ENCODE peak calls at places on chromosomes 4 and X, in five cellular contexts. One of them, this sample, is unnamed.
A peak's percentile ranks its signal among the peaks of the same experiment; 100 is the strongest.

GRCh38 chrX:153922932-153923857 is 2.9 kb downstream of the ARHGAP4 start:
- DNase-seq in tibial nerve: peak; percentile 74
- DNase-seq in ovary: peak; percentile 93
- DNase-seq in GM12878: no peak
- DNase-seq in A549: peak; percentile 52
- DNase-seq in this sample: peak; percentile 88

GRCh38 chrX:137926090-137926489 is 360.2 kb downstream of the ZIC3 start:
- DNase-seq in A549: peak; percentile 6
- DNase-seq in tibial nerve: no peak
- DNase-seq in ovary: no peak
- DNase-seq in GM12878: no peak
- DNase-seq in this sample: no peak

GRCh38 chr4:1964971-1965370 is 43.8 kb downstream of the NELFA start:
- DNase-seq in tibial nerve: no peak
- DNase-seq in GM12878: no peak
- DNase-seq in ovary: no peak
- DNase-seq in A549: no peak
- DNase-seq in this sample: no peak

GRCh38 chr4:15707363-15707715 is 4.5 kb downstream of the BST1 start:
- DNase-seq in A549: no peak
- DNase-seq in GM12878: no peak
- DNase-seq in tibial nerve: no peak
- DNase-seq in ovary: no peak
- DNase-seq in this sample: no peak

GRCh38 chrX:139026406-139027200 is 315.1 kb upstream of the FGF13 start:
- DNase-seq in tibial nerve: no peak
- DNase-seq in GM12878: no peak
- DNase-seq in A549: no peak
- DNase-seq in ovary: no peak
- DNase-seq in this sample: no peak

GRCh38 chrX:39726810-39727209 is 370.9 kb downstream of the BCOR start:
- DNase-seq in A549: no peak
- DNase-seq in GM12878: no peak
- DNase-seq in tibial nerve: no peak
- DNase-seq in ovary: no peak
- DNase-seq in this sample: no peak

GRCh38 chr4:55545133-55545532 is 1.6 kb downstream of the CLOCK start:
- DNase-seq in tibial nerve: no peak
- DNase-seq in ovary: no peak
- DNase-seq in GM12878: no peak
- DNase-seq in A549: no peak
- DNase-seq in this sample: no peak

GRCh38 chrX:39724544-39724943 is 373.2 kb downstream of the BCOR start:
- DNase-seq in ovary: no peak
- DNase-seq in tibial nerve: no peak
- DNase-seq in A549: no peak
- DNase-seq in GM12878: no peak
- DNase-seq in this sample: no peak

GRCh38 chr4:183588169-183588675 is 70.8 kb downstream of the RWDD4 start:
- DNase-seq in GM12878: no peak
- DNase-seq in tibial nerve: peak; percentile 51
- DNase-seq in ovary: no peak
- DNase-seq in A549: no peak
- DNase-seq in this sample: no peak

GRCh38 chr4:181952478-181952877 is 290.7 kb upstream of the TENM3 start:
- DNase-seq in A549: peak; percentile 64
- DNase-seq in ovary: no peak
- DNase-seq in GM12878: no peak
- DNase-seq in tibial nerve: no peak
- DNase-seq in this sample: no peak

GRCh38 chr4:169565606-169566351 is 46.6 kb downstream of the NEK1 start:
- DNase-seq in GM12878: no peak
- DNase-seq in ovary: no peak
- DNase-seq in tibial nerve: no peak
- DNase-seq in A549: no peak
- DNase-seq in this sample: no peak

GRCh38 chr4:38125816-38126215 is 165.6 kb downstream of the PTTG2 start:
- DNase-seq in A549: no peak
- DNase-seq in GM12878: no peak
- DNase-seq in tibial nerve: no peak
- DNase-seq in ovary: no peak
- DNase-seq in this sample: no peak

GRCh38 chr4:152310223-152310622 is 225.7 kb downstream of the FBXW7 start:
- DNase-seq in tibial nerve: no peak
- DNase-seq in A549: no peak
- DNase-seq in GM12878: no peak
- DNase-seq in ovary: no peak
- DNase-seq in this sample: no peak

GRCh38 chrX:106415276-106415895 is 196.4 kb upstream of the RADX start:
- DNase-seq in GM12878: no peak
- DNase-seq in A549: peak; percentile 22
- DNase-seq in ovary: no peak
- DNase-seq in tibial nerve: no peak
- DNase-seq in this sample: no peak

GRCh38 chr4:78325244-78326187 is 226.1 kb upstream of the ANXA3 start:
- DNase-seq in A549: no peak
- DNase-seq in GM12878: no peak
- DNase-seq in tibial nerve: no peak
- DNase-seq in ovary: no peak
- DNase-seq in this sample: no peak

GRCh38 chr4:86011117-86011516 is 348.7 kb downstream of the MAPK10 start:
- DNase-seq in A549: no peak
- DNase-seq in GM12878: no peak
- DNase-seq in ovary: no peak
- DNase-seq in tibial nerve: peak; percentile 48
- DNase-seq in this sample: no peak

GRCh38 chrX:1472975-1473374 is 20.3 kb upstream of the ASMTL start:
- DNase-seq in tibial nerve: no peak
- DNase-seq in A549: no peak
- DNase-seq in ovary: no peak
- DNase-seq in GM12878: no peak
- DNase-seq in this sample: no peak

GRCh38 chr4:56244681-56245080 is 142.6 kb downstream of the AASDH start:
- DNase-seq in tibial nerve: no peak
- DNase-seq in GM12878: no peak
- DNase-seq in A549: no peak
- DNase-seq in ovary: no peak
- DNase-seq in this sample: no peak

GRCh38 chrX:50967734-50968133 is 57.2 kb downstream of the BMP15 start:
- DNase-seq in tibial nerve: no peak
- DNase-seq in GM12878: no peak
- DNase-seq in A549: no peak
- DNase-seq in ovary: no peak
- DNase-seq in this sample: no peak

GRCh38 chr4:52658671-52659015 is 458 bp downstream of the USP46 start:
- DNase-seq in A549: no peak
- DNase-seq in GM12878: no peak
- DNase-seq in ovary: peak; percentile 40
- DNase-seq in tibial nerve: no peak
- DNase-seq in this sample: no peak

GRCh38 chr4:10599574-10599973 is 85.0 kb downstream of the CLNK start:
- DNase-seq in A549: no peak
- DNase-seq in tibial nerve: no peak
- DNase-seq in ovary: no peak
- DNase-seq in GM12878: no peak
- DNase-seq in this sample: no peak

GRCh38 chrX:27008486-27008885 is 454.7 kb downstream of the PPP4R3C start:
- DNase-seq in tibial nerve: no peak
- DNase-seq in ovary: no peak
- DNase-seq in A549: no peak
- DNase-seq in GM12878: no peak
- DNase-seq in this sample: no peak

GRCh38 chr4:190014771-190015537 is 12.1 kb downstream of the FRG2 start:
- DNase-seq in GM12878: no peak
- DNase-seq in tibial nerve: no peak
- DNase-seq in ovary: no peak
- DNase-seq in A549: no peak
- DNase-seq in this sample: no peak

GRCh38 chrX:65828599-65828998 is 161.1 kb downstream of the MSN start:
- DNase-seq in GM12878: no peak
- DNase-seq in A549: no peak
- DNase-seq in ovary: no peak
- DNase-seq in tibial nerve: no peak
- DNase-seq in this sample: no peak

GRCh38 chr4:144411700-144412099 is 234.3 kb upstream of the HHIP start:
- DNase-seq in GM12878: no peak
- DNase-seq in ovary: no peak
- DNase-seq in tibial nerve: no peak
- DNase-seq in A549: no peak
- DNase-seq in this sample: no peak

GRCh38 chr4:15145709-15146108 is 143.4 kb downstream of the CPEB2 start:
- DNase-seq in tibial nerve: no peak
- DNase-seq in A549: no peak
- DNase-seq in ovary: no peak
- DNase-seq in GM12878: no peak
- DNase-seq in this sample: no peak

GRCh38 chrX:107102980-107103379 is 15.6 kb downstream of the RBM41 start:
- DNase-seq in A549: peak; percentile 13
- DNase-seq in GM12878: no peak
- DNase-seq in ovary: no peak
- DNase-seq in tibial nerve: no peak
- DNase-seq in this sample: no peak

GRCh38 chr4:102230194-102230593 is 115.1 kb downstream of the SLC39A8 start:
- DNase-seq in ovary: no peak
- DNase-seq in tibial nerve: no peak
- DNase-seq in A549: no peak
- DNase-seq in GM12878: no peak
- DNase-seq in this sample: no peak

GRCh38 chr4:113584407-113585150 is 177.0 kb downstream of the CAMK2D start:
- DNase-seq in tibial nerve: no peak
- DNase-seq in A549: peak; percentile 25
- DNase-seq in GM12878: no peak
- DNase-seq in ovary: no peak
- DNase-seq in this sample: no peak

GRCh38 chrX:107669276-107669675 is 41.0 kb downstream of the PRPS1 start:
- DNase-seq in A549: no peak
- DNase-seq in tibial nerve: no peak
- DNase-seq in GM12878: no peak
- DNase-seq in ovary: no peak
- DNase-seq in this sample: no peak

GRCh38 chr4:98838977-98839618 is 89.8 kb downstream of the EIF4E start:
- DNase-seq in A549: no peak
- DNase-seq in GM12878: no peak
- DNase-seq in tibial nerve: no peak
- DNase-seq in ovary: no peak
- DNase-seq in this sample: no peak
- H3K27ac ChIP-seq in A549: no peak overlapping the region
- H3K27ac ChIP-seq in GM12878: no peak overlapping the region
- H3K27ac ChIP-seq in tibial nerve: no peak overlapping the region
- H3K27ac ChIP-seq in ovary: no peak overlapping the region
- H3K27ac ChIP-seq in this sample: no peak overlapping the region

GRCh38 chr4:3424522-3425095 is 17.2 kb upstream of the HGFAC start:
- DNase-seq in tibial nerve: no peak
- DNase-seq in ovary: no peak
- DNase-seq in GM12878: no peak
- DNase-seq in A549: no peak
- DNase-seq in this sample: no peak
- TF ChIP-seq EP300 in tibial nerve: no peak
- TF ChIP-seq EP300 in ovary: no peak
- TF ChIP-seq EP300 in GM12878: no peak
- TF ChIP-seq EP300 in A549: no peak
- TF ChIP-seq EP300 in this sample: no peak

GRCh38 chrX:14801136-14801535 is 71.7 kb downstream of the FANCB start:
- DNase-seq in A549: no peak
- DNase-seq in ovary: no peak
- DNase-seq in tibial nerve: no peak
- DNase-seq in GM12878: no peak
- DNase-seq in this sample: no peak
- TF ChIP-seq POLR2A in A549: no peak
- TF ChIP-seq POLR2A in ovary: no peak
- TF ChIP-seq POLR2A in tibial nerve: no peak
- TF ChIP-seq POLR2A in GM12878: no peak
- TF ChIP-seq POLR2A in this sample: no peak

DNA sequence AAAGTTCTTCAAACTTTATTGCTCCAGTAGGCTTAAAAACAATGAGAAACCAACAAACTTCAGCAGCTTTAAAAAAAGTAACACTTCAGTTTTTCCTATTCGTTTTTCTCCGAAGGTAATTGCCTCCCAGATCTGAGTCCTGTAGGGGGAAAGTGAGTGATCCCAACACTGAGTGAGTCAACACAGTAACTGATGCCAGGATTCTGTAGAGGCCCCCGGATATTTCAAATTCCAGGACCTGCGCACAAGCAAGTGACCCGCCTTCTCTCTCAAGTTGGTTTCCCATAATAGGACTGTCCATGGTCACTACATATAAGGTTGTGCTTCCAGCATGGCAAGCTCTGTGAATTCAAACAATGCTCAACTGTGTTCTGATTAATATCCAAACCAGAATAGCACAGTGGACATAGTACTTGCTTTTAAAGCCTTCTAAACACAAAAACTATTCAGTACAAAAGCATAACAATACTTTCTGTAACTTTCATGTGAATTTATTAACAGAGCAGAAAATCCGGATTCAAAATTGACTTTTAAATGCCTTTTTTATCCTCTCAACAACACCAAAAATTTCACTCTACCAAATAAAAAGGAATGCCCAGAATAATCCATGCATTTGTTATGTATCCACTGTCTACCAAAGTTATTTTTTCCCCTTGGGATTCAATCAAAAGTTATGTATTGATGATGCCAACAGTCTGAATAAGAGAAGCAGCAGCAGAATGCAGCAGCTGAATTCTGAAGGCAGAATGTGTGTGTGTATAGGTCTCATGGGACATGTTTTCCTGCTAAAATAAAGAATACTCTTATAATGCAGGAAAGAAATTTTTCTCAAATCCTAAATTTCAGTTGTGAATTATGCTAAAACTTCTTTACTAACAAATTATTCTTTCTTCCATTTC is at the start of gene DMD:
- DNase-seq in tibial nerve: peak; percentile 33
- DNase-seq in ovary: peak; percentile 34
- DNase-seq in A549: no peak
- DNase-seq in GM12878: no peak
- DNase-seq in this sample: no peak
- H3K27ac ChIP-seq in tibial nerve: peak within 1 kb of the TSS; percentile 78
- H3K27ac ChIP-seq in ovary: peak within 1 kb of the TSS; percentile 6
- H3K27ac ChIP-seq in A549: no peak within 1 kb of the TSS
- H3K27ac ChIP-seq in GM12878: no peak within 1 kb of the TSS
- H3K27ac ChIP-seq in this sample: peak within 1 kb of the TSS; percentile 49